ENCODE peak calls at places on chromosome 20, in four cellular contexts. N is SK-N-SH, Y is K562, M is GM12891. T is an unnamed sample.

GRCh38 chr20:43767686-43768474 is 41.1 kb upstream of the GTSF1L start:
- DNase-seq in N (peak), Y (no peak), M (no peak), T (no peak)

GRCh38 chr20:40959325-40960092 is 69.1 kb upstream of the TOP1 start:
- DNase-seq in N (no peak), Y (no peak), M (no peak), T (no peak)

GRCh38 chr20:41390889-41391288 is 24.3 kb upstream of the EMILIN3 start:
- DNase-seq in N (no peak), Y (no peak), M (no peak), T (no peak)

GRCh38 chr20:1001981-1002681 is at the start of gene RSPO4:
- DNase-seq in N (peak), Y (no peak), M (no peak), T (no peak)

GRCh38 chr20:6819599-6819998 is 52.1 kb downstream of the BMP2 start:
- DNase-seq in N (no peak), Y (no peak), M (no peak), T (no peak)

GRCh38 chr20:208937-209566 is 18.0 kb upstream of the DEFB129 start:
- DNase-seq in N (peak), Y (peak), M (peak), T (no peak)

GRCh38 chr20:32526125-32526524 is 59.0 kb downstream of the NOL4L start:
- DNase-seq in N (no peak), Y (no peak), M (no peak), T (no peak)

GRCh38 chr20:8693709-8694108 is 375.2 kb upstream of the PLCB4 start:
- DNase-seq in N (no peak), Y (no peak), M (no peak), T (no peak)

GRCh38 chr20:21322921-21323321 is 19.8 kb downstream of the XRN2 start:
- DNase-seq in N (no peak), Y (peak), M (no peak), T (no peak)

GRCh38 chr20:4217349-4217761 is 202.0 kb upstream of the RNF24 start:
- DNase-seq in N (no peak), Y (no peak), M (no peak), T (no peak)

GRCh38 chr20:51368461-51369211 is 173.9 kb downstream of the NFATC2 start:
- DNase-seq in N (no peak), Y (no peak), M (no peak), T (no peak)

GRCh38 chr20:17525650-17526049 is 5.5 kb downstream of the BFSP1 start:
- DNase-seq in N (peak), Y (peak), M (no peak), T (no peak)

GRCh38 chr20:13865825-13866351 is 81.1 kb downstream of the NDUFAF5 start:
- DNase-seq in N (no peak), Y (no peak), M (no peak), T (no peak)

GRCh38 chr20:54648421-54649142 is 173.2 kb downstream of the DOK5 start:
- DNase-seq in N (no peak), Y (no peak), M (no peak), T (no peak)

GRCh38 chr20:1816384-1817381 is 78.5 kb upstream of the SIRPA start:
- DNase-seq in N (no peak), Y (no peak), M (no peak), T (no peak)

GRCh38 chr20:1370548-1371110 is 22.2 kb downstream of the FKBP1A start:
- DNase-seq in N (no peak), Y (no peak), M (no peak), T (no peak)

GRCh38 chr20:58907481-58908137 is 55.1 kb downstream of the GNAS start:
- DNase-seq in N (peak), Y (peak), M (peak), T (peak)

GRCh38 chr20:44909872-44910689 is at the start of gene PABPC1L:
- DNase-seq in N (peak), Y (peak), M (peak), T (peak)

GRCh38 chr20:23047738-23048214 is 1.7 kb downstream of the THBD start:
- DNase-seq in N (no peak), Y (no peak), M (no peak), T (no peak)

GRCh38 chr20:23049933-23050838 is 714 bp upstream of the THBD start:
- DNase-seq in N (no peak), Y (no peak), M (no peak), T (no peak)

GRCh38 chr20:23050847-23051627 is 1.6 kb upstream of the THBD start:
- DNase-seq in N (no peak), Y (peak), M (peak), T (no peak)

GRCh38 chr20:23048283-23049200 is 930 bp downstream of the THBD start:
- DNase-seq in N (no peak), Y (no peak), M (peak), T (no peak)

GRCh38 chr20:23049201-23049932 is at the start of gene THBD:
- DNase-seq in N (no peak), Y (no peak), M (no peak), T (no peak)
- TF ChIP-seq POLR2AphosphoS5 in N (no peak), Y (no peak), M (no peak), T (no peak)

GRCh38 chr20:57500235-57500634 is 24.7 kb downstream of the CTCFL start:
- DNase-seq in N (no peak), Y (no peak), M (no peak), T (no peak)
- TF ChIP-seq TAF1 in N (no peak), Y (no peak), M (no peak), T (no peak)

GRCh38 chr20:47356526-47357295 is at the start of gene ZMYND8:
- DNase-seq in N (peak), Y (peak), M (peak), T (peak)

GRCh38 chr20:47356220-47356525 is 326 bp downstream of the ZMYND8 start:
- DNase-seq in N (no peak), Y (no peak), M (no peak), T (no peak)

GRCh38 chr20:47354388-47354709 is 2.1 kb downstream of the ZMYND8 start:
- DNase-seq in N (no peak), Y (no peak), M (no peak), T (no peak)

GRCh38 chr20:47354710-47355488 is 1.6 kb downstream of the ZMYND8 start:
- DNase-seq in N (no peak), Y (peak), M (no peak), T (no peak)

GRCh38 chr20:47355489-47356219 is 845 bp downstream of the ZMYND8 start:
- DNase-seq in N (no peak), Y (no peak), M (no peak), T (no peak)
- TF ChIP-seq POLR2AphosphoS5 in N (no peak), Y (peak), M (no peak), T (no peak)

GRCh38 chr20:5393218-5393870 is 76.6 kb upstream of the PROKR2 start:
- DNase-seq in N (peak), Y (no peak), M (no peak), T (no peak)
- TF ChIP-seq TAF1 in N (no peak), Y (no peak), M (no peak), T (no peak)

GRCh38 chr20:46308258-46309157 is at the start of gene CDH22:
- DNase-seq in N (peak), Y (peak), M (peak), T (peak)

GRCh38 chr20:46307999-46308257 is 370 bp downstream of the CDH22 start:
- DNase-seq in N (peak), Y (no peak), M (peak), T (no peak)

GRCh38 chr20:46306743-46307138 is 1.6 kb downstream of the CDH22 start:
- DNase-seq in N (no peak), Y (no peak), M (no peak), T (no peak)

GRCh38 chr20:46305973-46306360 is 2.3 kb downstream of the CDH22 start:
- DNase-seq in N (no peak), Y (no peak), M (no peak), T (no peak)

GRCh38 chr20:46307139-46307998 is 929 bp downstream of the CDH22 start:
- DNase-seq in N (peak), Y (peak), M (peak), T (peak)
- TF ChIP-seq POLR2AphosphoS5 in N (no peak), Y (no peak), M (no peak), T (no peak)

GRCh38 chr20:25316506-25317190 is 68.8 kb downstream of the PYGB start:
- DNase-seq in N (no peak), Y (no peak), M (no peak), T (no peak)

GRCh38 chr20:25317351-25318075 is 69.6 kb downstream of the PYGB start:
- DNase-seq in N (no peak), Y (no peak), M (no peak), T (no peak)

GRCh38 chr20:25313608-25314007 is 65.7 kb downstream of the PYGB start:
- DNase-seq in N (no peak), Y (no peak), M (no peak), T (no peak)

GRCh38 chr20:25314497-25315417 is 66.9 kb downstream of the PYGB start:
- DNase-seq in N (no peak), Y (no peak), M (no peak), T (no peak)

GRCh38 chr20:25315418-25316210 is 67.7 kb downstream of the PYGB start:
- DNase-seq in N (no peak), Y (no peak), M (no peak), T (no peak)
- TF ChIP-seq TAF1 in N (no peak), Y (no peak), M (no peak), T (no peak)

GRCh38 chr20:50351541-50351940 is 158.6 kb upstream of the PTPN1 start:
- DNase-seq in N (no peak), Y (no peak), M (no peak), T (no peak)

GRCh38 chr20:50355593-50356521 is 154.3 kb upstream of the PTPN1 start:
- DNase-seq in N (no peak), Y (no peak), M (no peak), T (no peak)

GRCh38 chr20:50354690-50355592 is 155.2 kb upstream of the PTPN1 start:
- DNase-seq in N (no peak), Y (peak), M (no peak), T (no peak)

GRCh38 chr20:50350510-50351249 is 159.5 kb upstream of the PTPN1 start:
- DNase-seq in N (no peak), Y (no peak), M (no peak), T (no peak)

GRCh38 chr20:50353289-50353961 is 156.8 kb upstream of the PTPN1 start:
- DNase-seq in N (no peak), Y (no peak), M (no peak), T (no peak)
- TF ChIP-seq POLR2AphosphoS5 in N (no peak), Y (no peak), M (no peak), T (no peak)

DNA sequence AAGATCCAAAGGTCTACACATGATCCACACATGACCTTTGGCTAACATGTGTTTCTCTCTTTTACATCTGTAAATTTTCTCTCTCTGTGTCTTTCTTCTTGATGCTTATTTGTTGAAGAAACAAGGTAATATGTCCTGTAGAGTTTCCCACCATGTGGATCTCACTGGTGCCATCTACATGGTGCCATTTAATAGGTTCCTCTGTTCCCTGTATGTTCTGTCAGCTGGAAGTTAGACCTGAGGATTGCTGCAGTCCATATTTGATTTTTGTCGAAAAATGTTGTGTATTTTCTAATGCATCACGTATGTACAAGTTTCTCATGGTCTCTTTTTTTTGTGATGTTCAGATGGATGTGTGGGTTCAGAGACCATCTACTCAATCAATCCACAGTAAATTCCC is 30.0 kb downstream of the FOXA2 start:
- DNase-seq in N (no peak), Y (no peak), M (no peak), T (no peak)
- TF ChIP-seq TAF1 in N (no peak), Y (no peak), M (no peak), T (no peak)

GRCh38 chr20:46002008-46002407 is 6.7 kb upstream of the MMP9 start:
- DNase-seq in N (no peak), Y (no peak), M (no peak), T (no peak)
- TF ChIP-seq POLR2AphosphoS5 in N (no peak), Y (no peak), M (no peak), T (no peak)

GRCh38 chr20:61979701-61980635 is 85.7 kb downstream of the TAF4 start:
- DNase-seq in N (no peak), Y (no peak), M (no peak), T (no peak)

GRCh38 chr20:61980647-61981583 is 84.8 kb downstream of the TAF4 start:
- DNase-seq in N (peak), Y (peak), M (peak), T (no peak)

GRCh38 chr20:61982951-61983315 is 82.7 kb downstream of the TAF4 start:
- DNase-seq in N (no peak), Y (no peak), M (no peak), T (no peak)

GRCh38 chr20:61983965-61984364 is 81.7 kb downstream of the TAF4 start:
- DNase-seq in N (no peak), Y (no peak), M (no peak), T (no peak)

DNA sequence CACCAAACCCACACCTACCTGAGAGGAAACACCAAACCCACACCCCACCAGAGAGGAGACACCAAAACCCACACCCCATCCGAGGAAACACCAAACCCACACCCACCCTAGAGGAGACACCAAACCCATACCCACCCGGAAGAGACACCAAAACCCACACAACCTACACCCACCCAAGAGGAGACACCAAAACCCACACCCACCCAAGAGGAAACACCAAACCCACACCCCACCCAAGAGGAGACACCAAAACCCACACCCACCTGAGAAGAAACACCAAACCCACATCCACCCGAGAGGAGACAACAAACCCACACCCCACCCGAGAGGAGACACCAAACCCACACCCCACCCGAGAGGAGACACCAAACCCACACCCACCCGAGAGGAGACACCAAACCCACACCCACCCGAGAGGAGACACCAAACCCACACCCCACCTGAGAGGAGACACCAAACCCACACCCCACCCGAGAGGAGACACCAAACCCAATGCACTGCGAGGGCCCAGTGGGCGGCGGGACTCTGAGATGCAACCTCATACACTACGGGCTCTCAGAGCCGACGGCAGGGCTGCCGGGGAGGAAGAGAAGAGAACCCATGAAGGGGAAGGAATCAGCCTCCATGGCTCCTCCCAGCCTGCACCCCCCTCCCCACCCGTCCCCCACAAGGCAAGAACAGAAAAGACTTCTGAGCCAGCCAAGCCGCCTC is 83.3 kb downstream of the TAF4 start:
- DNase-seq in N (no peak), Y (no peak), M (no peak), T (no peak)
- TF ChIP-seq TAF1 in N (no peak), Y (no peak), M (no peak), T (no peak)

T was measured in GM12892.